ENCODE peak calls at places on chromosomes 12 and 14, in six cellular contexts. A is left lung, I is ovary, B is cardiac fibroblast, P is left ventricle myocardium inferior, H is GM12865. W is an unnamed sample.
A peak's percentile ranks its signal among the peaks of the same experiment; 100 is the strongest.

GRCh38 chr12:59179231-59179630 is 258.9 kb upstream of the LRIG3 start:
- DNase-seq in A (no peak), I (no peak), B (no peak), P (no peak), H (no peak), W (no peak)

GRCh38 chr12:83468988-83469908 is 782.5 kb downstream of the TMTC2 start:
- DNase-seq in A (no peak), I (no peak), B (no peak), P (no peak), H (no peak), W (no peak)

GRCh38 chr12:31510034-31510433 is 80.9 kb downstream of the DENND5B start:
- DNase-seq in A (no peak), I (no peak), B (no peak), P (no peak), H (no peak), W (no peak)

GRCh38 chr12:6823161-6824084 is 1.8 kb downstream of the GPR162 start:
- DNase-seq in A (no peak), I (no peak), B (no peak), P (no peak), H (no peak), W (no peak)

GRCh38 chr12:63918788-63919300 is 74.3 kb downstream of the SRGAP1 start:
- DNase-seq in A (no peak), I (no peak), B (peak; percentile 97), P (no peak), H (no peak), W (no peak)

GRCh38 chr12:116568203-116568602 is 9.0 kb downstream of the MAP1LC3B2 start:
- DNase-seq in A (no peak), I (no peak), B (no peak), P (no peak), H (no peak), W (no peak)

GRCh38 chr14:50784683-50785505 is 46.1 kb downstream of the NIN start:
- DNase-seq in A (peak; percentile 67), I (no peak), B (no peak), P (no peak), H (no peak), W (no peak)

GRCh38 chr12:124730455-124730932 is 133.2 kb downstream of the SCARB1 start:
- DNase-seq in A (no peak), I (peak; percentile 86), B (peak; percentile 55), P (peak; percentile 50), H (no peak), W (no peak)

GRCh38 chr12:120639771-120640721 is at the start of gene CABP1:
- DNase-seq in A (peak; percentile 80), I (no peak), B (no peak), P (no peak), H (peak; percentile 49), W (no peak)

GRCh38 chr12:23424685-23425084 is 524.8 kb downstream of the SOX5 start:
- DNase-seq in A (no peak), I (no peak), B (no peak), P (no peak), H (no peak), W (no peak)

GRCh38 chr12:39000370-39000769 is 95.0 kb upstream of the CPNE8 start:
- DNase-seq in A (no peak), I (no peak), B (no peak), P (no peak), H (no peak), W (no peak)

GRCh38 chr14:53946404-53947400 is 9.9 kb downstream of the BMP4 start:
- DNase-seq in A (peak; percentile 78), I (peak; percentile 61), B (no peak), P (no peak), H (no peak), W (peak; percentile 47)

GRCh38 chr12:106753526-106753925 is 21.0 kb upstream of the RIC8B start:
- DNase-seq in A (no peak), I (no peak), B (no peak), P (no peak), H (peak; percentile 88), W (no peak)

GRCh38 chr14:101250948-101251811 is 310.1 kb upstream of the DIO3 start:
- DNase-seq in A (peak; percentile 71), I (no peak), B (no peak), P (no peak), H (no peak), W (no peak)

GRCh38 chr14:104321151-104322130 is 183.1 kb downstream of the KIF26A start:
- DNase-seq in A (peak; percentile 72), I (peak; percentile 47), B (no peak), P (no peak), H (no peak), W (no peak)

GRCh38 chr14:71175491-71175890 is 268.2 kb downstream of the PCNX1 start:
- DNase-seq in A (no peak), I (no peak), B (no peak), P (no peak), H (no peak), W (no peak)

GRCh38 chr12:31923063-31923412 is 36.2 kb upstream of the RESF1 start:
- DNase-seq in A (no peak), I (no peak), B (no peak), P (no peak), H (no peak), W (no peak)

GRCh38 chr12:78062781-78063180 is 232.1 kb downstream of the NAV3 start:
- DNase-seq in A (no peak), I (peak; percentile 48), B (peak; percentile 87), P (peak; percentile 18), H (no peak), W (peak; percentile 80)

GRCh38 chr12:78057075-78057474 is 226.4 kb downstream of the NAV3 start:
- DNase-seq in A (no peak), I (no peak), B (no peak), P (no peak), H (no peak), W (no peak)

DNA sequence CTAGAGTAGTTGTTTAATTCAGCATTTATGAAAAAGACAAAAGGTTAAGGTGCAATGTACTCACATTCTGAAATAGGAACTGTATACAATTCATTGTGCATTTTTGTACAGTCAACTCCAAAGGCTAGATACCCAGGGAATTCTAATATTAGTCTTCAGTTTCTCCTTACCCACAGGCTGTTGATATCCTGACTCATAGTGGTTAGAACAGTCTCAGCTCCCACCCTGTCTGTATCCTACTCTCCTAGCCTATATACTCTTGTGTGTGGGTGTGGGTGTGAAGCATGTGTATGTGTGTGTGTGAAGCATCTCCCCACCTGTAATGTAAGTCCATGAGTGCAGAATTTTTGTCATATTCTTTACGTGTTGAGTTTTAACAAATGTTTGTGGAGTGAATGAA is 229.5 kb downstream of the NAV3 start:
- DNase-seq in A (no peak), I (no peak), B (peak; percentile 83), P (no peak), H (no peak), W (peak; percentile 19)
- H3K4me3 ChIP-seq in A (no peak overlapping the region), I (no peak overlapping the region), B (no peak overlapping the region), P (no peak overlapping the region), H (no peak overlapping the region), W (no peak overlapping the region)

GRCh38 chr12:45890276-45890675 is 100.1 kb downstream of the SCAF11 start:
- DNase-seq in A (no peak), I (no peak), B (no peak), P (no peak), H (no peak), W (no peak)
- TF ChIP-seq CTCF in A (no peak), I (no peak), B (no peak), P (no peak), H (no peak), W (no peak)

GRCh38 chr14:73748858-73749357 is 34.7 kb upstream of the PNMA1 start:
- DNase-seq in A (no peak), I (no peak), B (no peak), P (no peak), H (no peak), W (no peak)
- H3K4me3 ChIP-seq in A (no peak overlapping the region), I (no peak overlapping the region), B (no peak overlapping the region), P (no peak overlapping the region), H (no peak overlapping the region), W (no peak overlapping the region)

GRCh38 chr12:19181666-19182426 is 52.3 kb downstream of the PLEKHA5 start:
- DNase-seq in A (peak; percentile 20), I (no peak), B (peak; percentile 41), P (no peak), H (no peak), W (no peak)
- TF ChIP-seq CTCF in A (no peak), I (no peak), B (no peak), P (no peak), H (no peak), W (peak; percentile 25)

GRCh38 chr12:7994731-7995205 is 37.7 kb upstream of the FOXJ2 start:
- DNase-seq in A (no peak), I (no peak), B (peak; percentile 83), P (no peak), H (no peak), W (peak; percentile 85)
- H3K4me3 ChIP-seq in A (no peak overlapping the region), I (no peak overlapping the region), B (no peak overlapping the region), P (no peak overlapping the region), H (no peak overlapping the region), W (no peak overlapping the region)

GRCh38 chr12:109739747-109740693 is 26.4 kb downstream of the FAM222A start:
- DNase-seq in A (peak; percentile 28), I (peak; percentile 11), B (no peak), P (peak; percentile 4), H (no peak), W (no peak)
- TF ChIP-seq CTCF in A (no peak), I (no peak), B (peak; percentile 16), P (peak; percentile 25), H (peak; percentile 23), W (no peak)

GRCh38 chr12:128810182-128811127 is 13.3 kb downstream of the SLC15A4 start:
- DNase-seq in A (no peak), I (no peak), B (peak; percentile 51), P (peak; percentile 71), H (peak; percentile 87), W (no peak)
- H3K4me3 ChIP-seq in A (no peak overlapping the region), I (no peak overlapping the region), B (no peak overlapping the region), P (peak overlapping the region; percentile 45), H (peak overlapping the region; percentile 35), W (no peak overlapping the region)

GRCh38 chr14:82872494-82872893 is 1338.8 kb upstream of the SEL1L start:
- DNase-seq in A (no peak), I (no peak), B (no peak), P (no peak), H (peak; percentile 1), W (no peak)
- TF ChIP-seq CTCF in A (no peak), I (no peak), B (no peak), P (peak; percentile 11), H (peak; percentile 4), W (peak; percentile 5)

W was measured in astrocyte of the cerebellum.